ENCODE peak calls at places on chromosomes 16 and 17, in ten cellular contexts. M, X, S, V, U, L, D, Z, A and O are unnamed samples. For H3K36me3, the result is how much of the 10 kb centered on the place peaks cover.

GRCh38 chr17:35731239-35731931 is at the start of gene RASL10B:
- DNase-seq in M (peak), X (peak), S (peak), V (no peak), U (no peak), L (peak), D (peak), Z (peak), A (no peak), O (no peak)

GRCh38 chr16:1781758-1782407 is 488 bp downstream of the SPSB3 start:
- DNase-seq in M (no peak), X (peak), S (peak), V (no peak), U (peak), L (no peak), D (no peak), Z (no peak), A (peak), O (peak)

GRCh38 chr17:71118039-71118438 is 948.7 kb downstream of the KCNJ2 start:
- DNase-seq in M (no peak), X (no peak), S (no peak), V (no peak), U (no peak), L (peak), D (no peak), Z (no peak), A (peak), O (no peak)

GRCh38 chr17:41975099-41976083 is 8.8 kb downstream of the CNP start:
- DNase-seq in M (no peak), X (peak), S (no peak), V (no peak), U (no peak), L (peak), D (no peak), Z (no peak), A (no peak), O (no peak)

GRCh38 chr17:59038734-59039133 is 67.9 kb downstream of the TRIM37 start:
- DNase-seq in M (no peak), X (no peak), S (no peak), V (no peak), U (no peak), L (peak), D (no peak), Z (no peak), A (no peak), O (no peak)

GRCh38 chr16:73177896-73178295 is 130.0 kb upstream of the ZFHX3 start:
- DNase-seq in M (no peak), X (no peak), S (no peak), V (no peak), U (no peak), L (no peak), D (no peak), Z (no peak), A (no peak), O (no peak)

GRCh38 chr17:36629252-36629847 is 28.0 kb downstream of the MRM1 start:
- DNase-seq in M (peak), X (peak), S (peak), V (peak), U (peak), L (peak), D (peak), Z (peak), A (peak), O (peak)

GRCh38 chr16:68229431-68230175 is 6.3 kb downstream of the ESRP2 start:
- DNase-seq in M (no peak), X (no peak), S (peak), V (peak), U (no peak), L (peak), D (no peak), Z (peak), A (peak), O (peak)

GRCh38 chr17:38877130-38877851 is 7.4 kb downstream of the LASP1 start:
- DNase-seq in M (no peak), X (no peak), S (no peak), V (no peak), U (no peak), L (no peak), D (no peak), Z (no peak), A (peak), O (no peak)

GRCh38 chr16:79571753-79572544 is 28.6 kb downstream of the MAF start:
- DNase-seq in M (no peak), X (no peak), S (no peak), V (no peak), U (no peak), L (no peak), D (no peak), Z (no peak), A (no peak), O (no peak)

GRCh38 chr17:4547118-4547906 is 7.9 kb downstream of the MYBBP1A start:
- DNase-seq in M (no peak), X (no peak), S (no peak), V (no peak), U (no peak), L (no peak), D (no peak), Z (no peak), A (no peak), O (peak)

GRCh38 chr17:67500261-67500660 is 123.2 kb downstream of the PITPNC1 start:
- DNase-seq in M (no peak), X (no peak), S (no peak), V (no peak), U (no peak), L (no peak), D (no peak), Z (no peak), A (no peak), O (no peak)

GRCh38 chr17:35568561-35568960 is 7.9 kb upstream of the SLFN14 start:
- DNase-seq in M (no peak), X (no peak), S (no peak), V (no peak), U (no peak), L (peak), D (no peak), Z (no peak), A (no peak), O (no peak)

GRCh38 chr17:17041018-17041521 is 1.2 kb upstream of the MPRIP start:
- DNase-seq in M (peak), X (peak), S (no peak), V (no peak), U (no peak), L (no peak), D (no peak), Z (no peak), A (no peak), O (peak)

GRCh38 chr17:27912989-27913388 is 19.8 kb upstream of the LYRM9 start:
- DNase-seq in M (no peak), X (no peak), S (no peak), V (no peak), U (no peak), L (no peak), D (no peak), Z (no peak), A (no peak), O (no peak)

DNA sequence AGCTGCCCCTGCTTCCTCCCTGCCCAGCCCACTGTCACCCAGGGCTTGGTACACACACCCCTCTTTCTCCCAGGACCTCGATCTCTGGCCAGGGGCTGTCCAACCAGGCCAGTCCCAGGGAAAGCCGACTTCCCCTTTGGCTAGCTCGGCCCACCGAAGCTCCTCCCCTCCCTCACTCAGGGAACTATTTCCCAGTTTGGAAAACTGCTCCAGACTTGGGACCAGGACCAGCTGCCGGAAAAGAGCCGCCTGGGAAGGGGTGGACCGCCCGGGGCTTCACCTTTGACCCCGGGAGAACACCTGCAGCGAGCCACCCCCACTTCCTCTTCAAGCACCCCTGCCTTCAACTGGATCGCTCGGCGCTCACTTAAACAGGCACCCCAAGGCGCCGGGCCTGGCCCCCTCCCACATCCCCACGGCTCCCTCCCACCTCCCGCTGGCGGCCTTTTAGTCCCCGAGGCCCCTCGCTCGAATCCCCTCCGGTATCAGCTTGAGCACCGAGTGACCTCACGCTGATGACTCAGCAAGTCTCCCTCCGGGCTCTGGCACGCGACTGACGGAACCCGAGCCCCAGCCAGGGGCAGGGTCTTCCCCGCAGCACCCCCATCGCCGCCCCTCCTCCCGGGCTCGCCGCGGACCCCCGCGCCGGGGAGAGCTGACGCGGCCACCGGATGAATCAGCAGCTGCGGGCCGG is 937 bp downstream of the MAFG start:
- DNase-seq in M (peak), X (peak), S (peak), V (peak), U (peak), L (peak), D (peak), Z (peak), A (peak), O (peak)
- H3K36me3 ChIP-seq in M (under half), X (under half), S (under half), V (under half), U (under half), L (under half), D (under half), Z (under half), A (under half), O (under half)

DNA sequence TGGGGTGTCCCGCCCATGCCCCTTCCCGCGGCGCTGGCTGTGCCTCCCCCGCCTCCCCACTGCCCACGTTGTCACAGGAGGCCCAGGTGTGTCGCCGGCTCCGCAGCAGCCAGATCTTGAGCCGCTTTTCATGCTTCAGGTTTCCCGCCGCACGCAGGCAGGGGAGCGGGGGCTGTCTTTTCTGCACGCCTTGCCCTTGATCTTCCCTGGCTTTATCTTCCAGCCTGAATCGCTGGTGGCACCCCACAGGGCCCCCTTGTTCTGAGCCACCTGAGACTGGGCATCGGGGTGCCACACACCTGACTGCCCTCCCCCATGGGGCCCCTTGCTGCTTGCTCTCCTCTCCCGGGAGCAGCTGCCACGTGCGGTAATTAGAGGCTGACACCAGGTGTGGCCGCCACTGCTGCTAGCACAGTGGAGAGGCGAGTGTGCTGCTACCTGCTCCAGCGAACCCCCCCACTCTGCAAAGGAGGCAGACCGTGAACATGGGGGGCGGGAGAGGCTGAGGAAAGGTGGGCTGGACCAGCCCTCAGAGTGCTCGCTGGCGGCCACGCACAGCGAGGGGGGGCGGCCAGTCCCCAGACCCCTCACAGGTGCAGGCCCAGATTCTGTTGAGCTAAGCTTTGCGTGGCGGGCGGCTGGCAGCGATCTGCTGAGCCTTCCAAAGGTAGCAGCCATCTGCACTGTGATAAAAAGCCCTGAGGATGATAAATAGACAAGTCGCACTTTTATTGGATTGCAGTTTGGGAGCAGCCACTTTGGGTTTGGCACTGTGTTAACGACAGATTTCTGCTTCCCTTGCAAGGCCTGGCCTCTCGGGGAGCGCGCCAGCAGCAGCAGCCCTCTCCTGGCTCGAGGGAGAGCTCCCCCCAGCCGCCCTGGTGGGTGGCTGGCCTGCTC is 168.0 kb upstream of the GSE1 start:
- DNase-seq in M (no peak), X (no peak), S (no peak), V (no peak), U (no peak), L (no peak), D (no peak), Z (no peak), A (peak), O (no peak)
- TF ChIP-seq CTCF in M (no peak), X (no peak), S (no peak), V (no peak), U (no peak), L (no peak), D (no peak), Z (no peak), A (peak), O (no peak)

DNA sequence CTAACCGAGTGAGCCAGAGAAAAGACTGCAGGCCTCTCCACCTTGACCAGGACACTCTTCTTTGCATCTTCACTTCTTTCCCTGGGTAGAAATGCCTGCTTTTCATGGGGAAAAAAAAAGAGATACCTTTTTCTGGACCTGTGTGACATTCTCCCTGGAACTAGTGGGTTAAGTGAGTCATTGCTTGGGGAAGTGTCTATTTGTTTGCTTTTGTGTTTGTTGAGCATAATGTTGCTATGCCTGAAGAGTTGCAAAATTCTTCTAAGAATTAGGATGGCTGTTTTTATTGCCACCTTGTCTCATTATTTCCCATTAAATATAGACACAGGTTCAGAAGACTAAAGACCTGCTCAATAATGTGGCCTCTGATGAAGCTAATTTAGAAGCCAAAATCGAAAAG is 18.8 kb downstream of the CLUAP1 start:
- DNase-seq in M (no peak), X (no peak), S (no peak), V (no peak), U (no peak), L (no peak), D (no peak), Z (no peak), A (no peak), O (no peak)
- H3K36me3 ChIP-seq in M (half or more), X (half or more), S (under half), V (under half), U (under half), L (under half), D (half or more), Z (half or more), A (under half), O (under half)

GRCh38 chr16:87600246-87600645 is 2.1 kb upstream of the JPH3 start:
- DNase-seq in M (no peak), X (no peak), S (no peak), V (no peak), U (no peak), L (no peak), D (no peak), Z (no peak), A (no peak), O (no peak)
- TF ChIP-seq CTCF in M (no peak), X (no peak), S (no peak), V (no peak), U (no peak), L (no peak), D (no peak), Z (no peak), A (no peak), O (no peak)

GRCh38 chr17:8436169-8436932 is 667 bp downstream of the NDEL1 start:
- DNase-seq in M (peak), X (peak), S (peak), V (peak), U (peak), L (peak), D (peak), Z (peak), A (peak), O (peak)

GRCh38 chr17:8438441-8438840 is 2.8 kb downstream of the NDEL1 start:
- DNase-seq in M (no peak), X (no peak), S (no peak), V (no peak), U (no peak), L (no peak), D (no peak), Z (no peak), A (no peak), O (no peak)

GRCh38 chr17:8442310-8442709 is 6.6 kb downstream of the NDEL1 start:
- DNase-seq in M (no peak), X (no peak), S (no peak), V (no peak), U (no peak), L (no peak), D (no peak), Z (no peak), A (no peak), O (no peak)

GRCh38 chr17:8441690-8442089 is 6.0 kb downstream of the NDEL1 start:
- DNase-seq in M (no peak), X (no peak), S (no peak), V (no peak), U (no peak), L (no peak), D (no peak), Z (no peak), A (no peak), O (no peak)

GRCh38 chr17:8439681-8440080 is 4.0 kb downstream of the NDEL1 start:
- DNase-seq in M (no peak), X (no peak), S (no peak), V (no peak), U (no peak), L (no peak), D (no peak), Z (no peak), A (no peak), O (no peak)
- H3K36me3 ChIP-seq in M (under half), X (under half), S (under half), V (under half), U (under half), L (under half), D (under half), Z (under half), A (under half), O (under half)

DNA sequence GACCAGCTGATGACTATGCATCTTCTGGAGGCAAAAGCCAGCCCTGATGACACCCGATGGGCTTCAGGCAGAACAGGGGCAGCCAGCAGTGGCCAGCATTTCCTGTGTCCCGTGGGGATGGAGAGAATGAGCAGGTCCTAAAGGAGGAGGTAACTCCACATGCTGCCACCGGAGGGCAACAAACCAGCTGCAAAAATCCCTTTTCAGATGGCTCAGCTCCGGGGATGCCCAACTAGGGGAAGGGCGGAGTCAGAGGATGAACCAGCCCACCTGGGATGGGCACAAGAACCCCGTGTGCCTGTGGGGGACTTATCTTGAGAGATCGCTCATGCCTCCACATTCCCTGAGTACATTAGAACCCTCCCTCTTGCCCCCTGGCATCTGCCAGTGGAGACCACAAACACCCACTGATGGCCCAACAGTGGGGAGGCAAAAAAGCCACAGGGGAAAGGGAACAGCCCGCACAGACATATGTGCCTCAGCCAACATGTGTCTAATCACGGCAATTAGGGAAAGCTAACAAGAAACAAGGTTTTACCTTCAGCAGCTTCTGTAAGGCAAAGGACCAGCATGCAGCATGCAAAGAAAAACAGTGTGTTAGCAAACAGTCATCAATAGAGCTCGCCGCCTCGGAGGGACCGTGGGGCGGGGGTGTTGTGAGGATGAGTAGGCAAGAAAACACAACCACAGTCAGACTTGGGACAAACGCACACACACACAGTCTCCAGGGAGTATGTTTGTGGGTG is 64.1 kb downstream of the MYO18A start:
- DNase-seq in M (no peak), X (no peak), S (no peak), V (no peak), U (no peak), L (peak), D (no peak), Z (no peak), A (peak), O (no peak)
- TF ChIP-seq CTCF in M (no peak), X (peak), S (no peak), V (no peak), U (peak), L (peak), D (peak), Z (peak), A (peak), O (no peak)

GRCh38 chr17:32443827-32444300 is 446 bp upstream of the PSMD11 start:
- DNase-seq in M (no peak), X (no peak), S (no peak), V (no peak), U (no peak), L (no peak), D (no peak), Z (no peak), A (no peak), O (no peak)
- H3K36me3 ChIP-seq in M (under half), X (under half), S (under half), V (under half), U (under half), L (under half), D (under half), Z (under half), A (under half), O (under half)